ENCODE peak calls at places on chromosomes 13 and 19, in six cellular contexts. A is SJSA1; E is activated naive CD8-positive, alpha-beta T cell treated with anti-CD3 and anti-CD28 coated beads, Interleukin-2, amount 50 U/mL, for 24 hours; S is NCI-H2029 treated with DMSO at 0.1 percent for 48 hours; V is smooth muscle cell of the brain vasculature; G is GM18507. K is an unnamed sample.

GRCh38 chr13:66940113-66940512 is 290.0 kb downstream of the PCDH9 start:
- DNase-seq in G (no peak), V (no peak), E (no peak), A (no peak), S (no peak), K (no peak)

GRCh38 chr13:78875792-78876580 is 217.0 kb upstream of the OBI1 start:
- DNase-seq in E (no peak), S (peak), V (no peak), A (no peak), G (no peak), K (no peak)

GRCh38 chr13:50127726-50128291 is 112.6 kb downstream of the KCNRG start:
- DNase-seq in E (no peak), V (no peak), A (no peak), S (no peak), G (no peak), K (no peak)

GRCh38 chr13:38376551-38376950 is 26.9 kb downstream of the UFM1 start:
- DNase-seq in V (no peak), S (no peak), E (no peak), A (no peak), G (no peak), K (no peak)

GRCh38 chr19:52138614-52139290 is 986 bp downstream of the ZNF616 start:
- DNase-seq in G (no peak), A (no peak), S (peak), E (peak), V (no peak), K (peak)

GRCh38 chr19:28066161-28066560 is 1146.8 kb downstream of the UQCRFS1 start:
- DNase-seq in G (no peak), E (no peak), S (no peak), A (no peak), V (no peak), K (no peak)

GRCh38 chr13:27355894-27356293 is 68.5 kb upstream of the GTF3A start:
- DNase-seq in A (no peak), S (no peak), E (no peak), V (no peak), G (no peak), K (no peak)

GRCh38 chr19:10007811-10008211 is 2.5 kb downstream of the COL5A3 start:
- DNase-seq in A (no peak), G (no peak), V (no peak), S (no peak), E (no peak), K (no peak)

GRCh38 chr13:66534561-66534960 is 695.6 kb downstream of the PCDH9 start:
- DNase-seq in G (no peak), S (no peak), A (no peak), E (no peak), V (no peak), K (no peak)

GRCh38 chr13:59352600-59352999 is 811.1 kb downstream of the DIAPH3 start:
- DNase-seq in E (no peak), A (no peak), G (no peak), S (no peak), V (no peak), K (no peak)

GRCh38 chr13:43872181-43872580 is 7.4 kb downstream of the CCDC122 start:
- DNase-seq in G (no peak), S (no peak), V (no peak), E (no peak), A (no peak), K (no peak)

GRCh38 chr13:102038787-102039186 is 363.1 kb downstream of the FGF14 start:
- DNase-seq in G (no peak), E (no peak), V (no peak), A (no peak), S (no peak), K (no peak)

GRCh38 chr13:66329988-66330429 is 900.1 kb downstream of the PCDH9 start:
- DNase-seq in A (no peak), E (no peak), G (no peak), S (no peak), V (no peak), K (no peak)

GRCh38 chr13:48508001-48508400 is 24.9 kb downstream of the RCBTB2 start:
- DNase-seq in G (no peak), E (no peak), S (no peak), V (no peak), A (no peak), K (no peak)

GRCh38 chr19:453606-454005 is 7.2 kb downstream of the SHC2 start:
- DNase-seq in E (no peak), S (no peak), A (no peak), G (no peak), V (no peak), K (no peak)

GRCh38 chr19:17733127-17733526 is 13.8 kb downstream of the MAP1S start:
- DNase-seq in A (no peak), S (no peak), E (no peak), G (no peak), V (no peak), K (no peak)

GRCh38 chr19:19232231-19232630 is 20.5 kb downstream of the NCAN start:
- DNase-seq in A (no peak), E (no peak), V (no peak), S (no peak), G (no peak), K (no peak)

GRCh38 chr13:90943961-90944360 is 403.5 kb upstream of the MIR17HG start:
- DNase-seq in A (no peak), S (no peak), V (no peak), G (no peak), E (no peak), K (no peak)

GRCh38 chr19:3821857-3822364 is 35.7 kb upstream of the MATK start:
- DNase-seq in S (peak), V (no peak), G (peak), A (no peak), E (peak), K (peak)

GRCh38 chr13:29621841-29622240 is 26.4 kb upstream of the SLC7A1 start:
- DNase-seq in V (no peak), A (no peak), S (no peak), G (no peak), E (no peak), K (no peak)

GRCh38 chr19:49807174-49807830 is 5.8 kb downstream of the FUZ start:
- DNase-seq in S (no peak), V (no peak), G (no peak), E (no peak), A (no peak), K (no peak)

GRCh38 chr13:50731400-50731799 is 112.1 kb downstream of the DLEU7 start:
- DNase-seq in E (no peak), G (no peak), V (no peak), S (no peak), A (no peak), K (peak)

GRCh38 chr19:36417752-36418286 is 625 bp downstream of the ZFP82 start:
- DNase-seq in G (no peak), A (no peak), V (no peak), S (no peak), E (no peak), K (no peak)

GRCh38 chr19:49422407-49423277 is 599 bp downstream of the PTH2 start:
- DNase-seq in G (no peak), S (peak), V (no peak), A (no peak), E (peak), K (no peak)

GRCh38 chr13:21759503-21759902 is 88.6 kb downstream of the FGF9 start:
- DNase-seq in G (no peak), E (no peak), A (no peak), V (no peak), S (no peak), K (no peak)

GRCh38 chr19:825897-826640 is 1.6 kb upstream of the AZU1 start:
- DNase-seq in E (no peak), S (no peak), A (no peak), V (no peak), G (no peak), K (no peak)

GRCh38 chr13:35470671-35471465 is 5.6 kb downstream of the MAB21L1 start:
- DNase-seq in G (no peak), S (no peak), V (no peak), E (no peak), A (peak), K (no peak)

GRCh38 chr13:41854758-41855157 is 106.2 kb downstream of the VWA8 start:
- DNase-seq in V (no peak), A (no peak), E (no peak), S (no peak), G (no peak), K (no peak)

GRCh38 chr13:109985871-109986270 is 199.5 kb upstream of the IRS2 start:
- DNase-seq in G (no peak), S (no peak), E (no peak), A (peak), V (no peak), K (no peak)

GRCh38 chr13:87777395-87777794 is 106.2 kb downstream of the SLITRK5 start:
- DNase-seq in G (no peak), V (no peak), S (no peak), A (no peak), E (no peak), K (no peak)

GRCh38 chr19:10554760-10555612 is 10.8 kb downstream of the KRI1 start:
- DNase-seq in G (no peak), E (peak), A (no peak), V (no peak), S (no peak), K (no peak)

GRCh38 chr19:8240274-8241229 is 31.4 kb downstream of the CERS4 start:
- DNase-seq in G (peak), A (no peak), E (peak), V (peak), S (peak), K (peak)

GRCh38 chr13:49346460-49346859 is 97.4 kb downstream of the CAB39L start:
- DNase-seq in E (no peak), S (no peak), G (no peak), V (no peak), A (no peak), K (no peak)

GRCh38 chr13:36131215-36131930 is at the start of gene DCLK1:
- DNase-seq in V (no peak), S (no peak), A (peak), G (no peak), E (no peak), K (peak)

GRCh38 chr19:35785087-35785627 is 9.8 kb downstream of the ARHGAP33 start:
- DNase-seq in A (peak), G (no peak), E (no peak), S (no peak), V (no peak), K (no peak)

GRCh38 chr13:101415358-101416174 is 742 bp downstream of the NALCN start:
- DNase-seq in S (no peak), A (no peak), G (no peak), V (no peak), E (no peak), K (no peak)

GRCh38 chr19:33302974-33303790 is 848 bp upstream of the CEBPA start:
- DNase-seq in G (no peak), A (no peak), S (no peak), E (peak), V (no peak), K (peak)

GRCh38 chr19:48804496-48804895 is 6.3 kb downstream of the BCAT2 start:
- DNase-seq in A (no peak), V (no peak), E (no peak), G (no peak), S (no peak), K (no peak)